ENCODE peak calls at places on chromosomes 16 and 17, in six cellular contexts. X is lung, J is HAP-1, B is adipocyte, M is GM23338, S is mucosa of descending colon. A is an unnamed sample.

GRCh38 chr17:19341641-19342610 is 20.6 kb downstream of the B9D1 start:
- DNase-seq in S (no peak), B (no peak), X (no peak), J (no peak), M (peak; percentile 33), A (no peak)

GRCh38 chr17:50151937-50152547 is 1.6 kb upstream of the PPP1R9B start:
- DNase-seq in B (peak; percentile 89), M (peak; percentile 96), X (peak; percentile 85), J (peak; percentile 92), S (peak; percentile 95), A (peak; percentile 72)

GRCh38 chr17:62750502-62751349 is 57.4 kb downstream of the MARCHF10 start:
- DNase-seq in B (no peak), X (no peak), S (no peak), M (peak; percentile 61), J (no peak), A (no peak)

GRCh38 chr17:17683710-17684365 is 2.6 kb downstream of the RAI1 start:
- DNase-seq in J (no peak), B (peak; percentile 48), S (no peak), M (no peak), X (no peak), A (no peak)

GRCh38 chr17:28071179-28071578 is 28.7 kb downstream of the NLK start:
- DNase-seq in J (no peak), S (no peak), M (no peak), X (no peak), B (no peak), A (no peak)

GRCh38 chr17:27674335-27674734 is 43.3 kb downstream of the LGALS9 start:
- DNase-seq in J (no peak), M (no peak), X (no peak), S (no peak), B (no peak), A (no peak)

GRCh38 chr17:77836557-77837041 is 121.9 kb upstream of the TNRC6C start:
- DNase-seq in B (no peak), M (no peak), J (no peak), S (no peak), X (no peak), A (no peak)

GRCh38 chr16:55575621-55576020 is 9.1 kb downstream of the CAPNS2 start:
- DNase-seq in X (no peak), M (no peak), B (no peak), J (no peak), S (no peak), A (no peak)

GRCh38 chr17:75740631-75741077 is 19.4 kb downstream of the ITGB4 start:
- DNase-seq in S (no peak), M (no peak), J (no peak), X (no peak), B (no peak), A (no peak)

GRCh38 chr16:51951668-51952298 is 595.2 kb downstream of the TOX3 start:
- DNase-seq in J (peak; percentile 50), M (peak; percentile 64), B (no peak), X (no peak), S (no peak), A (no peak)

GRCh38 chr17:2694381-2695242 is 17.0 kb downstream of the CLUH start:
- DNase-seq in S (no peak), J (no peak), M (no peak), X (no peak), B (no peak), A (no peak)

GRCh38 chr16:68468849-68469248 is 20.5 kb upstream of the SMPD3 start:
- DNase-seq in B (no peak), M (no peak), S (peak; percentile 18), J (no peak), X (no peak), A (no peak)

GRCh38 chr17:60387666-60388065 is 4.3 kb downstream of the USP32 start:
- DNase-seq in S (no peak), M (no peak), J (no peak), X (no peak), B (no peak), A (no peak)

GRCh38 chr16:67284699-67285646 is 5.6 kb downstream of the PLEKHG4 start:
- DNase-seq in S (peak; percentile 61), X (peak; percentile 42), M (peak; percentile 91), B (peak; percentile 48), J (no peak), A (no peak)

GRCh38 chr17:77492446-77493237 is 351.9 kb downstream of the SEC14L1 start:
- DNase-seq in X (no peak), J (no peak), B (no peak), M (no peak), S (peak; percentile 6), A (no peak)

GRCh38 chr17:73855933-73856332 is 211.7 kb upstream of the SDK2 start:
- DNase-seq in J (no peak), S (no peak), X (no peak), B (no peak), M (no peak), A (no peak)

GRCh38 chr16:30992381-30992780 is 7.4 kb downstream of the HSD3B7 start:
- DNase-seq in X (no peak), B (no peak), J (no peak), S (no peak), M (no peak), A (no peak)

GRCh38 chr16:74954763-74955162 is 30.2 kb downstream of the WDR59 start:
- DNase-seq in J (no peak), X (no peak), S (no peak), M (no peak), B (no peak), A (no peak)

GRCh38 chr17:50853015-50853615 is 13.0 kb downstream of the TOB1 start:
- DNase-seq in M (no peak), S (no peak), B (no peak), X (no peak), J (no peak), A (no peak)

GRCh38 chr16:27579086-27579980 is 29.4 kb downstream of the KATNIP start:
- DNase-seq in J (no peak), X (no peak), B (peak; percentile 47), M (no peak), S (no peak), A (no peak)

GRCh38 chr17:40553694-40554534 is 11.4 kb downstream of the CCR7 start:
- DNase-seq in B (peak; percentile 75), M (no peak), S (peak; percentile 27), X (peak; percentile 57), J (no peak), A (no peak)

GRCh38 chr17:43401293-43401692 is 2.5 kb downstream of the ARL4D start:
- DNase-seq in J (no peak), S (no peak), M (no peak), B (peak; percentile 86), X (no peak), A (peak; percentile 53)
- H3K4me1 ChIP-seq in J (peaks cover 12% of the 10 kb centered on the region), S (no peaks in the 10 kb centered on the region), M (peaks cover 4% of the 10 kb centered on the region), B (peaks cover 27% of the 10 kb centered on the region), X (no peaks in the 10 kb centered on the region), A (peaks cover 21% of the 10 kb centered on the region)

GRCh38 chr16:73041644-73042043 is 6.3 kb downstream of the ZFHX3 start:
- DNase-seq in X (no peak), S (no peak), J (no peak), M (no peak), B (no peak), A (no peak)

GRCh38 chr16:73042807-73043206 is 5.1 kb downstream of the ZFHX3 start:
- DNase-seq in M (no peak), S (no peak), B (no peak), X (no peak), J (no peak), A (no peak)

GRCh38 chr16:73040735-73041402 is 7.1 kb downstream of the ZFHX3 start:
- DNase-seq in X (no peak), M (no peak), S (no peak), J (no peak), B (no peak), A (no peak)

GRCh38 chr16:73037845-73038570 is 9.9 kb downstream of the ZFHX3 start:
- DNase-seq in J (no peak), M (no peak), S (no peak), X (no peak), B (no peak), A (no peak)

DNA sequence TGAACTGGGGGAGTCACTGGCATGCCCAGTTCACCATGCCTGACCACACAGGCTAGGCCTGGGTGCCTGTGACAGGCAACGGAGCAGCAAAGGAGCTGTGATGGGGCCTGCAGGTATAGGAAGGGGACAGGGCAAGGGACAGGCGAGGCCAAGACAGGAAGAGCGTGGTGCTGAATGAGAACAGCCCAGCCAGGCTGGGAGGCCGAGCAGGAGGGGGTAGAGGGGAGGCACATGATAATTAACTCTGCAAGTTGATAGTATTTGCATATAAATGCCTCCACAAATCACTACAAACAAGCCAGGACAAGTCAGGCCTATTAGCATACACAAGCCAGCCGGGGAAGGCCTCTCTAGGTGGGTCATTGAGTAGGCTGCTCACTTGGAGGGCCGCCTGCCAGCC is 7.8 kb downstream of the ZFHX3 start:
- DNase-seq in B (no peak), X (no peak), S (no peak), J (peak; percentile 86), M (peak; percentile 95), A (no peak)
- H3K4me1 ChIP-seq in B (peaks cover 23% of the 10 kb centered on the region), X (peaks cover 26% of the 10 kb centered on the region), S (no peaks in the 10 kb centered on the region), J (peaks cover 94% of the 10 kb centered on the region), M (peaks cover 91% of the 10 kb centered on the region), A (peaks cover 8% of the 10 kb centered on the region)

DNA sequence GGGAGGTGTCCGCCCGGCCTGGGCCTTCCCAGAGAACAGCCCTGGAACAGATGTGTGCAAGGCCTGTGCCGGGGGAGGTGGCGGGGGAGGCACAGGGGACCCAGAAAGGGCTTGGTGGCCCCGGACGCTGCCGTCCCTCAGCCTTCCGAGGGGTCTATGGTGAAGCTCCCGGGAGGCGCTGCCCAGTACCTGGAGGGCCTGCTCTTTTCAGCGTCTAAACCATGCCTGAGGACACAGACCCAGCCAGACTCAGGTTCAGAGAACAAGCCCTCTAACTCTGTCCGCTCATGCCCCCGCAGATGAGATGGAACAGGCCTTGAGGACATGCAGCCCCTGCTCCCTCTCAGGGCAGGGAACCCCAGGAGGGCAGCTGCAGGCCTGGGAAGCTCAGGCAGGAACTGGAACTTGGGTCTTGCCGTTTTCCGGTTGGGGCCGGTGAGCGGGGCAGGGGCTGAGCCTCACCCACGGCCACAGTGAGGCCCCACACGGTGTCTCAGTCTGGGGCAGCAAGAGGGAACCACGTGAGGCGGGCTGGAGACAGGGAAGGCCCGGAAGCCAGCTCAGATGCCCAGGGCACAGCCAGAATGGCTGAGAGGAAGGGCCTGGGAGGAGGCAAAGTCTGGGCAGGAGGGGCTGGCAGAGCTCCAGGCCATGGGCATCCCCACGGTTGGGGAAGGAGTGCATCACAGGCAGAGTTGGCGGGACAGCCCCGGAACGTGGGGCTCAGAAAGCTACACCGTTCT is 12.5 kb downstream of the SLC16A3 start:
- DNase-seq in M (no peak), S (peak; percentile 63), B (peak; percentile 74), J (no peak), X (peak; percentile 80), A (peak; percentile 75)
- H3K4me1 ChIP-seq in M (no peaks in the 10 kb centered on the region), S (peaks cover 56% of the 10 kb centered on the region), B (peaks cover 45% of the 10 kb centered on the region), J (no peaks in the 10 kb centered on the region), X (peaks cover 23% of the 10 kb centered on the region), A (peaks cover 40% of the 10 kb centered on the region)

GRCh38 chr17:79842656-79843474 is 3.6 kb upstream of the CBX4 start:
- DNase-seq in B (peak; percentile 24), M (peak; percentile 39), X (no peak), J (no peak), S (peak; percentile 27), A (no peak)

GRCh38 chr17:79840989-79841286 is 1.7 kb upstream of the CBX4 start:
- DNase-seq in J (no peak), S (peak; percentile 27), B (no peak), X (no peak), M (no peak), A (no peak)

GRCh38 chr17:79840204-79840988 is 1.2 kb upstream of the CBX4 start:
- DNase-seq in X (peak; percentile 63), J (no peak), S (peak; percentile 60), M (peak; percentile 67), B (peak; percentile 88), A (no peak)

GRCh38 chr17:79842136-79842655 is 3.0 kb upstream of the CBX4 start:
- DNase-seq in B (no peak), X (no peak), S (no peak), J (no peak), M (peak; percentile 59), A (no peak)

GRCh38 chr17:79841369-79842135 is 2.3 kb upstream of the CBX4 start:
- DNase-seq in S (peak; percentile 22), B (no peak), X (no peak), M (peak; percentile 69), J (no peak), A (no peak)
- H3K4me1 ChIP-seq in S (peaks cover 73% of the 10 kb centered on the region), B (peaks cover 33% of the 10 kb centered on the region), X (peaks cover 4% of the 10 kb centered on the region), M (peaks cover 41% of the 10 kb centered on the region), J (peaks cover 14% of the 10 kb centered on the region), A (peaks cover 57% of the 10 kb centered on the region)

A was measured in ascending aorta.